ENCODE peak calls at places on chromosomes 5 and 9, in five cellular contexts. S is GM12878, Q is HEK293T, T is H1, I is NT2/D1. W is an unnamed sample.

GRCh38 chr5:132823481-132824050 is 6.9 kb downstream of the SHROOM1 start:
- DNase-seq in S (no peak), Q (no peak), T (no peak), I (no peak), W (no peak)

GRCh38 chr9:91771027-91771426 is 179.0 kb downstream of the ROR2 start:
- DNase-seq in S (no peak), Q (no peak), T (no peak), I (no peak), W (no peak)

GRCh38 chr9:136726631-136727191 is 14.3 kb downstream of the DIPK1B start:
- DNase-seq in S (peak; percentile 21), Q (peak; percentile 51), T (no peak), I (no peak), W (peak; percentile 67)

GRCh38 chr9:127838375-127839078 is 15.9 kb downstream of the ENG start:
- DNase-seq in S (no peak), Q (no peak), T (no peak), I (no peak), W (no peak)

GRCh38 chr9:114238919-114239879 is 83.7 kb upstream of the ORM1 start:
- DNase-seq in S (no peak), Q (peak; percentile 28), T (no peak), I (no peak), W (peak; percentile 20)

GRCh38 chr9:91640428-91640827 is 216.8 kb upstream of the NFIL3 start:
- DNase-seq in S (no peak), Q (no peak), T (no peak), I (no peak), W (no peak)

GRCh38 chr5:31477971-31478370 is 53.9 kb downstream of the DROSHA start:
- DNase-seq in S (no peak), Q (no peak), T (no peak), I (no peak), W (no peak)

GRCh38 chr9:71587576-71588362 is 180.5 kb downstream of the CEMIP2 start:
- DNase-seq in S (no peak), Q (no peak), T (no peak), I (no peak), W (no peak)

GRCh38 chr5:40383719-40384651 is 295.7 kb upstream of the PTGER4 start:
- DNase-seq in S (no peak), Q (no peak), T (no peak), I (no peak), W (no peak)
- TF ChIP-seq SUZ12 in S (no peak), Q (no peak), T (no peak), I (no peak), W (no peak)

GRCh38 chr5:86968311-86968753 is 299.4 kb upstream of the RASA1 start:
- DNase-seq in S (no peak), Q (no peak), T (no peak), I (no peak), W (peak; percentile 20)
- TF ChIP-seq SUZ12 in S (no peak), Q (no peak), T (no peak), I (no peak), W (no peak)

DNA sequence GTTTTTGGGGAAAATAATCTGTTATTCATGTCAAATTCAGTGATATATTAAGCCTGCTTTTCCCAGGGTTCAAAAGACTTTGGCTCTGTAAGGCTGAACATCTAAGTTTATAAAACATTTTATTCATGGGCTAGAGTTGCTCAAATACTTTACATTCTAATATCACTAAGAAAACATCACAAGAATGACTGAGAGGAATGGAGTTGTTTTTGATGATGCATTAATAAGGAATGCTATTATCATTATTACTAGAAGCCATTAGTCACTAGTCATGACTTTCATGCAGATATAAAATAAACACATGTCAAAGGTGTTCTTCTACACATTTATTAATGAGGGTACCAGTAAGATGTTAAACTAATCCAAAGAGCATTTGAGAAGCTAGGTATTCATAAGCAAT is 185.5 kb upstream of the KCNN2 start:
- DNase-seq in S (no peak), Q (no peak), T (no peak), I (no peak), W (no peak)
- TF ChIP-seq SUZ12 in S (no peak), Q (no peak), T (no peak), I (no peak), W (no peak)

GRCh38 chr5:111582962-111583669 is 70.8 kb upstream of the STARD4 start:
- DNase-seq in S (no peak), Q (no peak), T (no peak), I (no peak), W (no peak)

GRCh38 chr5:111584651-111585050 is 72.3 kb upstream of the STARD4 start:
- DNase-seq in S (no peak), Q (no peak), T (no peak), I (no peak), W (no peak)

GRCh38 chr5:111585946-111586345 is 73.6 kb upstream of the STARD4 start:
- DNase-seq in S (no peak), Q (no peak), T (no peak), I (no peak), W (no peak)

GRCh38 chr5:111585291-111585690 is 73.0 kb upstream of the STARD4 start:
- DNase-seq in S (no peak), Q (no peak), T (no peak), I (no peak), W (no peak)

DNA sequence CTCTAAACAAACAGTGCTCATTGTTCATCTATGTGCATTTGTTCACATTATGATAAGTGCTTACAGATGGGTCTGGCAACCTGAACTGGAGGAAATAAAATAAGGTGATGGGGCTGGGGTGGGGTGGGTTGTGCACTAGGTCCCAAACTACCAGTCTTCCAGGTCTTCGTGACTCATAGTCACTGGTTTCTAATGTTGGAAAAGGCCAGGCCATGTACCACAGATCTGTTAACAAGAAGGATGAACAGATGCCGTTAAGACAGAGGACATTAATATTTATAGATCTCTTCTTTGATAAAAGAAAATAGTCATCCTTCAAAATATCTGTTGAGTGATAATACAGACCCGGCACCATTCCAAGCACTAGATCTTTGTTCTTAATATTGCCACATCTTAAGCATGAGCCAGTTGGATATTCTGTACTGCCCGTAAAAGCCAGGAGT is 71.4 kb upstream of the STARD4 start:
- DNase-seq in S (no peak), Q (no peak), T (no peak), I (no peak), W (no peak)
- TF ChIP-seq SUZ12 in S (no peak), Q (no peak), T (no peak), I (no peak), W (no peak)

DNA sequence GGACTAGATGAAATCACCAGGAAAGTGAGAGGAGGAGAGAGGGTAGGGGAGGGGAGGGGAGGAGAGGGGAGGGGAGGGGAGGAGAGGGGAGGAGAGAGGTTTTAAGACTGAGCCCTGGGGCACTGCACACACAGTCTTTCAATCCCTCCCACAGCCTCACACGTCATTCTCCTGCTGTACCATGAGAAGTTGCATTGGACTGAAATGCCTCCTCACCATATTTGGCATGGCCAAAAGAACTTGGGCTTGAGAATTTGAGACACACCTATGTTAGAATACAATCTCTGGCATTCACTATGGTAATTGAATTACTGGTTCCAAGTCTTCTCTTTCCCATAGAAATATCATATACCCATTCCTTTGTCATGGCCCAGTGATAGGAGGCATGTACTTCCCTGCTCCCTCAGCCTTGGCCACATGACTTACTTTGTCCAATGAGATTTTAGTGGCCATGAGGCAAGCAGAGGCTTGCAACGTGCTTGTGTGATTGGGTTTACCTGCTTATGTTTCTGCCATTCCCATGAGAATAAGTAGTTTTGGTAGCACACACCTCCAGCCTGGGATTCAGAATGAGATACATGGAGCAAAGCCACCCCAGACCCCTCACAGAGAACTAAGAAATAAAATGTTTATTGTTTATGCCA is 133.3 kb upstream of the SMARCA2 start:
- DNase-seq in S (no peak), Q (no peak), T (no peak), I (no peak), W (no peak)
- TF ChIP-seq SUZ12 in S (no peak), Q (no peak), T (no peak), I (no peak), W (no peak)

DNA sequence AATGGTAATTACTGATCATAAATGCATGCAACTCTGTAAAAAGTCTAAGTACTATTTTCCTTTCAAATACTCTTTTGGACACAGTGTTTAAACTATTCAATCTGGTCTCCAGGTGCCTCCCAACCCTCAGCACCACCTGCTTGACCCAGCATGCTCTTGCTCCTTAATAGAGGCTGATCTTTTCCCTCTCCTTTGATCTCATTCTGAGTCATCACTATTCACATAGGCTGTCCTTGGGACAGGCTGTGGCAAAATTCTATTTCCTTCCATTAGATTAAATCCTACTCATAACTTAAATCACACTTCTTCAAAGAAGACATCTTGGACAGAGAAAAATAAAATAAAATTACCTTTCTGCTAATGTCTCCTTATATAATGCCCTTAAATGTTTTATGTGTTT is 199.4 kb upstream of the ST8SIA4 start:
- DNase-seq in S (no peak), Q (no peak), T (no peak), I (no peak), W (peak; percentile 25)
- TF ChIP-seq SUZ12 in S (no peak), Q (no peak), T (no peak), I (no peak), W (no peak)

DNA sequence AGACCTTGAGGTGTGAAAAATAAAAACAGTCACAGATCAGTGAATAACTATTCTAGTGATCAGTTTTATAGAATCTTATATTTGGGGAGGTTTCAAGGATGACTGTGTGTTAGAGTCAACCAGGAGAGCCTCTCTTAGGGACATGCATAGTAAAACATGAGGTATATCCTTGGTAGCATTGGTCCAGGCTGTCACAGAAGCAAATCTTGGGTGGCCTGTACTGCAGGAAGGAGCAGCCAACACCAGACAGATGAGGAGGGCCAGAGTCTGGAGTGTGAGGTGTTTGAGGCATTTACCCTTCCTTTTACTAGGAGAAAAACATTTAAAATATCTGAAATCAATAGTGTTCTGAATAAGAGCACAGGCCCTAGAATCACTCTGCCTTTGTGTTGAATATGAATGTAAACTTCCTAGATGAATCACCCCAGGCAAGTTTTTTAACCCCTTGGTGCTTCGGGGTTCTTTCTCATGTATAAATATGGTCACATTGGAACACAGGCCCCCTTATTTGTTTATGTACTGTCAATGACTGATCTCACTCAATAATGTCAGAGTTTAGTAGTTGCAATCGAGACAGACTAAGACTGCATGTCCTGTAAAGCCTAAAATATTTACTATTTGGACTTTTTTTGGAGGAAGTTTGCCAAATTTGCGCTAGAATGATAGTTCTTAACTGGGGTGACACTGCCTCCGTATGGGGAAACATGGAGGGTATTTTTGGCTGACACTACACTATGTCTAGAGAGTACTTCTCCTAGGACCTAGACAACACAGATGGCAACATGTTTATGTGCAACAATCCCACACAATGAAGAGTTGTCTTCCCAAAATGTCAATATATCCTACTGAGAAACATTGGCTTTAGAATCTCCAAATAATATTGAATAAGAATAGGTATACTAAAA is 416.6 kb upstream of the POU5F2 start:
- DNase-seq in S (no peak), Q (no peak), T (no peak), I (no peak), W (no peak)
- TF ChIP-seq SUZ12 in S (no peak), Q (no peak), T (no peak), I (no peak), W (no peak)

GRCh38 chr9:23779220-23779619 is 46.8 kb downstream of the ELAVL2 start:
- DNase-seq in S (no peak), Q (peak; percentile 34), T (no peak), I (no peak), W (no peak)
- TF ChIP-seq SUZ12 in S (no peak), Q (no peak), T (no peak), I (no peak), W (no peak)

GRCh38 chr5:145683426-145683825 is 151.7 kb downstream of the PRELID2 start:
- DNase-seq in S (no peak), Q (no peak), T (no peak), I (no peak), W (no peak)
- TF ChIP-seq SUZ12 in S (no peak), Q (no peak), T (no peak), I (no peak), W (no peak)